ENCODE peak calls at places on chromosomes 12 and 14, in six cellular contexts. L is GM12865; G is effector memory CD4-positive, alpha-beta T cell; W is OCI-LY7; R is sigmoid colon; A is body of pancreas. S is an unnamed sample.

GRCh38 chr12:117098361-117099217 is 627 bp downstream of the TESC start:
- DNase-seq in G (no peak), L (peak; percentile 68), W (peak; percentile 18), R (peak; percentile 54), A (peak; percentile 91), S (no peak)

GRCh38 chr14:75724414-75725204 is 63.6 kb downstream of the TTLL5 start:
- DNase-seq in W (no peak), R (no peak), G (no peak), L (peak; percentile 56), A (no peak), S (no peak)

GRCh38 chr12:67155863-67156262 is 113.3 kb upstream of the CAND1 start:
- DNase-seq in W (no peak), A (no peak), L (no peak), R (no peak), G (no peak), S (no peak)

GRCh38 chr12:130873106-130873795 is 1.4 kb downstream of the RAN start:
- DNase-seq in A (no peak), L (no peak), R (no peak), W (no peak), G (no peak), S (no peak)

GRCh38 chr12:43805149-43805856 is 814 bp downstream of the TWF1 start:
- DNase-seq in G (no peak), W (peak; percentile 42), R (no peak), A (no peak), L (peak; percentile 36), S (no peak)

GRCh38 chr12:42326466-42327226 is 679 bp downstream of the PPHLN1 start:
- DNase-seq in L (peak; percentile 28), R (no peak), G (no peak), W (peak; percentile 31), A (peak; percentile 13), S (no peak)

GRCh38 chr12:50033317-50033679 is 8.0 kb upstream of the RACGAP1 start:
- DNase-seq in A (no peak), G (no peak), L (no peak), W (no peak), R (peak; percentile 57), S (no peak)

GRCh38 chr14:37466623-37467088 is 128.4 kb downstream of the FOXA1 start:
- DNase-seq in L (no peak), G (no peak), R (no peak), A (peak; percentile 6), W (no peak), S (no peak)

GRCh38 chr12:44021471-44021971 is 185.6 kb downstream of the TMEM117 start:
- DNase-seq in W (no peak), G (no peak), R (no peak), A (no peak), L (peak; percentile 56), S (no peak)

GRCh38 chr12:55983229-55983849 is 9.5 kb downstream of the RAB5B start:
- DNase-seq in L (no peak), W (peak; percentile 27), A (no peak), R (no peak), G (no peak), S (no peak)

GRCh38 chr12:47141459-47141858 is 61.7 kb upstream of the AMIGO2 start:
- DNase-seq in R (no peak), W (no peak), A (no peak), L (no peak), G (no peak), S (no peak)

GRCh38 chr14:37903561-37904191 is 304.0 kb upstream of the SSTR1 start:
- DNase-seq in R (no peak), G (no peak), A (peak; percentile 33), L (peak; percentile 29), W (peak; percentile 74), S (peak; percentile 16)

GRCh38 chr14:73747386-73748211 is 33.4 kb upstream of the PNMA1 start:
- DNase-seq in G (no peak), L (peak; percentile 46), W (no peak), A (no peak), R (no peak), S (no peak)

GRCh38 chr12:120079352-120080042 is 37.1 kb downstream of the RAB35 start:
- DNase-seq in W (no peak), L (no peak), R (no peak), G (no peak), A (no peak), S (no peak)

GRCh38 chr12:39419471-39419870 is 23.4 kb downstream of the KIF21A start:
- DNase-seq in W (no peak), G (no peak), A (no peak), R (no peak), L (no peak), S (no peak)

GRCh38 chr14:74488788-74489397 is 4.2 kb downstream of the NPC2 start:
- DNase-seq in A (no peak), W (peak; percentile 47), R (no peak), G (no peak), L (peak; percentile 20), S (no peak)

GRCh38 chr14:75493580-75494130 is 28.6 kb upstream of the BATF start:
- DNase-seq in W (no peak), R (no peak), A (no peak), L (no peak), G (no peak), S (no peak)

GRCh38 chr14:55850803-55851202 is 267.4 kb upstream of the PELI2 start:
- DNase-seq in W (no peak), A (no peak), G (no peak), R (no peak), L (no peak), S (no peak)

GRCh38 chr12:102423447-102423846 is 56.9 kb downstream of the IGF1 start:
- DNase-seq in A (no peak), R (no peak), W (no peak), G (no peak), L (no peak), S (no peak)

GRCh38 chr12:111406474-111407370 is 999 bp downstream of the SH2B3 start:
- DNase-seq in W (peak; percentile 48), L (peak; percentile 63), R (peak; percentile 81), A (no peak), G (peak; percentile 56), S (no peak)

GRCh38 chr12:4648099-4648498 is 752 bp downstream of the AKAP3 start:
- DNase-seq in R (no peak), W (peak; percentile 75), G (no peak), L (peak; percentile 54), A (no peak), S (no peak)

GRCh38 chr12:3604750-3605638 is 114.0 kb downstream of the PRMT8 start:
- DNase-seq in R (peak; percentile 63), W (no peak), G (no peak), L (no peak), A (peak; percentile 80), S (no peak)

GRCh38 chr12:76883826-76884225 is 5.0 kb upstream of the CSRP2 start:
- DNase-seq in R (no peak), A (peak; percentile 26), L (no peak), W (no peak), G (no peak), S (no peak)

GRCh38 chr14:100342195-100342594 is 19.1 kb downstream of the SLC25A47 start:
- DNase-seq in A (no peak), R (no peak), W (no peak), L (no peak), G (no peak), S (no peak)

DNA sequence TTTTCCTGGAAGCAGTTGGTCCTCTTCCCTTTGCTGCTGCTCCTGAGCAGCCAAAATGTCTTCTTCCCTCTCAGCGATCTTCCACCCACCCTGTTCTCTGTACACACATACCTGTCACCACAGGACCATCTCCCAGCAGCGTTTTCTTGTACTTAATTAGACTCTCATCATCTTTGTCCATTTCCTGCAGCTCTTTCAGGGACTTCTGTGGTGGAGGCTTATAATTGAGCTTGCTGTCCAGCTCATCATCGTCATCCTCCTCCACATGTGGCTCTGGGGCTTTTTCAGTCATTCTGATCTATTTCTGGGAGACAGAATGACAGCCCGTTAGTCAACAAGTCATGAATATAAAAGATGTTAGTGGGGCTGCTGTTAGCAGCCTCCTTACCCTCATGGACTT is 11.0 kb downstream of the ARHGDIB start:
- DNase-seq in A (no peak), G (no peak), R (no peak), W (no peak), L (peak; percentile 58), S (no peak)
- H3K4me3 ChIP-seq in A (no peak overlapping the region), G (peak overlapping the region; percentile 39), R (no peak overlapping the region), W (no peak overlapping the region), L (no peak overlapping the region), S (no peak overlapping the region)

GRCh38 chr14:101474563-101475467 is 86.5 kb upstream of the DIO3 start:
- DNase-seq in R (peak; percentile 53), L (no peak), W (no peak), A (no peak), G (no peak), S (no peak)
- H3K4me3 ChIP-seq in R (no peak overlapping the region), L (no peak overlapping the region), W (no peak overlapping the region), A (no peak overlapping the region), G (no peak overlapping the region), S (no peak overlapping the region)

DNA sequence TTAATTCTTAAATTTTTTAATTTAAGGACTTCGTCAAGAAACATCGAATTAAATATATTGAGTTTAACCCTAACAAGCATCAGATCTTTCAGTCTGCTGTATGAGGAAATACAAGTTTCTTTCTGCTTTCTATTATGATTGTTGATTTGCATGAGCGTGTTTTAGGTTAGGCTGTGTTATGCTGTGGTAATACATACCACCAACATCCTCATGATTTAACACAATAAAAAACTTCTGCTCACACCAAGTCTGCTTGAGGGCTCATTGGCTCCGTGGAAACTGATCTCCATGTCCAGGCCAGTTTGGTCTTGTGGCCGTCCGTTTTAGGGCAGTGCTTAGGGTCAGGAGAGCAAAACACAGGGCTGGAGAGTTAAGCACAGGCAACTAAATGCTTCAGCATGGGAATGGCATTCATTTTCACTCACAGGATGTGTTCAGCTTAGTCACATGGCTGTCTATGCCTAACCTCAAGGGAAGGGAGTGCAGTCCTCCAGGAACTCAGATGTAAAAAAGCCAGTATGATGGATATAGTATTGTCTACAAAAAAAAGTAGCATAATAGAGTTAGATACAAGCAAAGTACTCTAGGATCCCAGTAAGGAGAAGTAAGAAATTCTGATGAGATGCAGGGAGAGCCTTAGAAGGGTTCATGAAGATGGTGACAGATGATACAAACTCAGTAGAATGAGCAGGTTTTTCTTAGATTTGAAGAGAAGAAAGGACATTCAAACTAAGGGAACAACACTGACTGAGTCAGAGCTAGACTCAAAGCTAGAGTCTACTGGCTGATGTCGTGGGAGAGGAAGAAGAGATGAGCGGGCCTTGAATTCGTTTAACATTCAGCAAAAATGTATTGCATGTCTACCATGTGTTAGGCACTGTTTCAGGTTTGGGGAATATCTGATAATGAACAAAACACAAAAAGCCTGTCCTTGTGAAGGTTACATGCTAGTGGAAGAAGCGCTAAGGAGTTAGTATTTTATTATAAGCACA is 16.3 kb downstream of the MARK3 start:
- DNase-seq in R (no peak), W (no peak), A (no peak), L (peak; percentile 46), G (no peak), S (no peak)
- H3K4me3 ChIP-seq in R (no peak overlapping the region), W (no peak overlapping the region), A (no peak overlapping the region), L (peak overlapping the region; percentile 19), G (no peak overlapping the region), S (no peak overlapping the region)

GRCh38 chr12:123934016-123934620 is 38.5 kb downstream of the CCDC92 start:
- DNase-seq in R (no peak), W (peak; percentile 16), A (no peak), L (no peak), G (no peak), S (no peak)

GRCh38 chr12:123929869-123930583 is 42.6 kb downstream of the CCDC92 start:
- DNase-seq in G (no peak), W (no peak), A (no peak), L (no peak), R (no peak), S (no peak)

GRCh38 chr12:123928897-123929296 is 43.7 kb downstream of the CCDC92 start:
- DNase-seq in A (no peak), L (no peak), W (no peak), G (no peak), R (no peak), S (no peak)

GRCh38 chr12:123933214-123933613 is 39.4 kb downstream of the CCDC92 start:
- DNase-seq in L (no peak), A (no peak), G (no peak), W (no peak), R (no peak), S (no peak)

GRCh38 chr12:123931686-123932321 is 40.8 kb downstream of the CCDC92 start:
- DNase-seq in L (no peak), G (peak; percentile 17), W (no peak), R (no peak), A (no peak), S (no peak)
- H3K4me3 ChIP-seq in L (no peak overlapping the region), G (no peak overlapping the region), W (no peak overlapping the region), R (no peak overlapping the region), A (no peak overlapping the region), S (no peak overlapping the region)